ENCODE peak calls at places on chromosomes 6 and 20, in ten cellular contexts. N, E, G, L, T, W, O, F, X and R are unnamed samples.

GRCh38 chr6:111625511-111626331 is 20.0 kb upstream of the TRAF3IP2 start:
- DNase-seq in N (no peak), E (no peak), G (peak), L (no peak), T (peak), W (peak), O (no peak), F (no peak), X (no peak), R (no peak)

GRCh38 chr6:87793340-87793739 is 91.3 kb upstream of the AKIRIN2 start:
- DNase-seq in N (no peak), E (no peak), G (no peak), L (no peak), T (no peak), W (no peak), O (no peak), F (no peak), X (no peak), R (no peak)

GRCh38 chr6:2976060-2976459 is 4.7 kb upstream of the SERPINB6 start:
- DNase-seq in N (no peak), E (no peak), G (no peak), L (no peak), T (no peak), W (no peak), O (no peak), F (no peak), X (no peak), R (no peak)

GRCh38 chr20:7722564-7722963 is 217.7 kb downstream of the HAO1 start:
- DNase-seq in N (no peak), E (no peak), G (no peak), L (no peak), T (no peak), W (no peak), O (no peak), F (no peak), X (no peak), R (no peak)

GRCh38 chr20:25277941-25278521 is 30.1 kb downstream of the PYGB start:
- DNase-seq in N (no peak), E (peak), G (peak), L (peak), T (peak), W (peak), O (no peak), F (no peak), X (no peak), R (no peak)

GRCh38 chr6:33607126-33607783 is 13.9 kb upstream of the ITPR3 start:
- DNase-seq in N (no peak), E (no peak), G (no peak), L (no peak), T (no peak), W (no peak), O (no peak), F (no peak), X (no peak), R (no peak)

GRCh38 chr6:165301372-165302246 is 7.8 kb downstream of the C6orf118 start:
- DNase-seq in N (no peak), E (no peak), G (no peak), L (no peak), T (no peak), W (no peak), O (no peak), F (no peak), X (no peak), R (no peak)

GRCh38 chr20:21523398-21523868 is 9.6 kb upstream of the NKX2-2 start:
- DNase-seq in N (no peak), E (no peak), G (no peak), L (no peak), T (no peak), W (no peak), O (no peak), F (no peak), X (no peak), R (no peak)

GRCh38 chr6:45310118-45310788 is 17.9 kb upstream of the RUNX2 start:
- DNase-seq in N (no peak), E (peak), G (no peak), L (no peak), T (no peak), W (no peak), O (no peak), F (no peak), X (no peak), R (no peak)

GRCh38 chr6:68502946-68503345 is 132.1 kb upstream of the ADGRB3 start:
- DNase-seq in N (no peak), E (no peak), G (no peak), L (no peak), T (no peak), W (no peak), O (no peak), F (no peak), X (no peak), R (no peak)

GRCh38 chr6:105109955-105110650 is 69.7 kb downstream of the POPDC3 start:
- DNase-seq in N (no peak), E (no peak), G (no peak), L (no peak), T (no peak), W (no peak), O (no peak), F (no peak), X (no peak), R (no peak)

GRCh38 chr6:52333840-52334200 is 28.1 kb upstream of the PAQR8 start:
- DNase-seq in N (no peak), E (no peak), G (no peak), L (no peak), T (no peak), W (no peak), O (no peak), F (no peak), X (no peak), R (no peak)

GRCh38 chr6:21491955-21492354 is 101.6 kb upstream of the SOX4 start:
- DNase-seq in N (no peak), E (no peak), G (no peak), L (no peak), T (no peak), W (no peak), O (no peak), F (no peak), X (no peak), R (no peak)

GRCh38 chr20:24674921-24675605 is 205.6 kb downstream of the SYNDIG1 start:
- DNase-seq in N (no peak), E (no peak), G (peak), L (no peak), T (no peak), W (no peak), O (no peak), F (no peak), X (no peak), R (no peak)

GRCh38 chr6:106249658-106250057 is 75.9 kb downstream of the ATG5 start:
- DNase-seq in N (no peak), E (no peak), G (no peak), L (no peak), T (no peak), W (no peak), O (no peak), F (no peak), X (no peak), R (no peak)

GRCh38 chr6:91386204-91386603 is 799.3 kb upstream of the MAP3K7 start:
- DNase-seq in N (no peak), E (no peak), G (no peak), L (no peak), T (no peak), W (no peak), O (no peak), F (no peak), X (no peak), R (no peak)

GRCh38 chr20:8670900-8671229 is 398.0 kb upstream of the PLCB4 start:
- DNase-seq in N (no peak), E (no peak), G (no peak), L (no peak), T (no peak), W (peak), O (no peak), F (no peak), X (no peak), R (no peak)

GRCh38 chr6:32190054-32190945 is at the start of gene PBX2:
- DNase-seq in N (peak), E (peak), G (peak), L (peak), T (peak), W (peak), O (peak), F (peak), X (peak), R (peak)
- TF ChIP-seq POLR2A in N (peak), E (no peak), G (no peak), L (peak), T (peak), W (peak), O (peak), F (no peak), X (peak), R (peak)

GRCh38 chr6:39934060-39934757 is at the start of gene MOCS1:
- DNase-seq in N (peak), E (peak), G (peak), L (peak), T (peak), W (peak), O (no peak), F (peak), X (peak), R (peak)
- TF ChIP-seq POLR2A in N (peak), E (no peak), G (no peak), L (peak), T (no peak), W (peak), O (no peak), F (peak), X (peak), R (no peak)

GRCh38 chr6:73049971-73050594 is 175.2 kb downstream of the KHDC1L start:
- DNase-seq in N (no peak), E (no peak), G (no peak), L (no peak), T (no peak), W (no peak), O (no peak), F (no peak), X (no peak), R (no peak)

GRCh38 chr6:73050706-73051105 is 174.6 kb downstream of the KHDC1L start:
- DNase-seq in N (no peak), E (no peak), G (no peak), L (no peak), T (no peak), W (no peak), O (no peak), F (no peak), X (no peak), R (no peak)

GRCh38 chr6:73051147-73051546 is 174.1 kb downstream of the KHDC1L start:
- DNase-seq in N (no peak), E (no peak), G (no peak), L (no peak), T (no peak), W (no peak), O (no peak), F (no peak), X (no peak), R (no peak)

GRCh38 chr6:73058736-73059135 is 166.6 kb downstream of the KHDC1L start:
- DNase-seq in N (no peak), E (no peak), G (no peak), L (no peak), T (no peak), W (no peak), O (no peak), F (no peak), X (no peak), R (no peak)

GRCh38 chr6:73054958-73055357 is 170.3 kb downstream of the KHDC1L start:
- DNase-seq in N (no peak), E (no peak), G (no peak), L (no peak), T (no peak), W (no peak), O (no peak), F (no peak), X (no peak), R (no peak)
- TF ChIP-seq POLR2A in N (no peak), E (no peak), G (no peak), L (no peak), T (no peak), W (no peak), O (no peak), F (no peak), X (no peak), R (no peak)

GRCh38 chr6:99424761-99425646 is at the start of gene PNISR:
- DNase-seq in N (peak), E (peak), G (peak), L (peak), T (peak), W (peak), O (peak), F (peak), X (peak), R (peak)
- TF ChIP-seq POLR2A in N (peak), E (no peak), G (no peak), L (peak), T (no peak), W (peak), O (peak), F (peak), X (peak), R (no peak)

GRCh38 chr20:44394520-44395182 is 39.2 kb downstream of the HNF4A start:
- DNase-seq in N (peak), E (no peak), G (no peak), L (no peak), T (no peak), W (no peak), O (no peak), F (peak), X (peak), R (no peak)

GRCh38 chr20:44395963-44396340 is 40.5 kb downstream of the HNF4A start:
- DNase-seq in N (no peak), E (no peak), G (no peak), L (no peak), T (no peak), W (no peak), O (no peak), F (no peak), X (no peak), R (no peak)

GRCh38 chr20:44396790-44397189 is 41.3 kb downstream of the HNF4A start:
- DNase-seq in N (no peak), E (no peak), G (no peak), L (no peak), T (no peak), W (no peak), O (no peak), F (no peak), X (no peak), R (no peak)

GRCh38 chr20:44396369-44396768 is 40.9 kb downstream of the HNF4A start:
- DNase-seq in N (no peak), E (no peak), G (no peak), L (no peak), T (no peak), W (no peak), O (no peak), F (no peak), X (no peak), R (no peak)

DNA sequence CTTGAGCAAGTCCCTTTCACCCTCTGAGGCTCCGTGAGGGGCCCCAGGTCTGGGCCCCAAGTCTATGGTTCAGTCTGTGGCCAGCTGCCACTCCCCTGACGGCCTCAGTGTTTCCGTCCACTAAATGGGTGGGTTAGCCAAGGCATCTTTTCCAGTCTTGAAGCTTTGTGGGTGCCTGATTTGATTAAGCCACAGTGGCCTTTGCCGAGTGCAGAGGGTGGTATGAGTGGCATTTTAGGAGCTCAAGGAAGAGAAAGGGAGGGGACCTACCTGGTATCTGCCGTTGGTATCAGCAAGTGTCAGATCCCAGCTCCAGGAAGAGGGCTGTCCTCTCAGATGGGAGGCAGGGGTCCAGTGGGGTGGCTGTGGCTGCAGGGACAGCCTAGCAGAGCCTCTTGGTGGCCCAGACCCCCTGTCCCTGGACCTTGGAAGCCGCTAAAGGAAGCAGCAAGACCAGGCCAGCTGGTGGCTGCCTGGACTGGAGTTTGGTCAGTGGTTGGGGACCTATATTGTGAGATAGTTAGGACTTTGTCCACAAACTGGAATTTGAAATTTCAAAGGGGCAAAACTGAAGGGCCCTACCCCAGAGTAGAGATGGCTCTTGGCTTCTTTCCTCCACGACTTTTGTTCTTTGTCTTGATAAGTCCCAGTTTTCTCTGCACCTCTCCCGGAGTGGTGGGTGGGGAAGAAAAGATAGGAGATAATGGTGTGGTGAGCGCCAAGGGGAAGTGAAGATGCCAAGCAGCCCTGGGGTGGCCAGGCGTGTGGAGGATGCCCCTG is 39.9 kb downstream of the HNF4A start:
- DNase-seq in N (no peak), E (no peak), G (no peak), L (no peak), T (no peak), W (no peak), O (no peak), F (peak), X (no peak), R (no peak)
- TF ChIP-seq POLR2A in N (no peak), E (no peak), G (no peak), L (no peak), T (no peak), W (no peak), O (no peak), F (peak), X (no peak), R (no peak)

GRCh38 chr6:127341471-127342202 is 1.8 kb downstream of the ECHDC1 start:
- DNase-seq in N (no peak), E (no peak), G (no peak), L (no peak), T (no peak), W (no peak), O (no peak), F (no peak), X (no peak), R (no peak)

GRCh38 chr6:127345521-127345920 is 2.1 kb upstream of the ECHDC1 start:
- DNase-seq in N (no peak), E (no peak), G (no peak), L (no peak), T (no peak), W (no peak), O (no peak), F (no peak), X (no peak), R (no peak)

GRCh38 chr6:127343753-127344659 is 597 bp upstream of the ECHDC1 start:
- DNase-seq in N (no peak), E (no peak), G (no peak), L (no peak), T (no peak), W (no peak), O (no peak), F (peak), X (peak), R (no peak)

GRCh38 chr6:127342296-127342945 is 988 bp downstream of the ECHDC1 start:
- DNase-seq in N (no peak), E (no peak), G (no peak), L (no peak), T (no peak), W (no peak), O (no peak), F (peak), X (peak), R (no peak)

DNA sequence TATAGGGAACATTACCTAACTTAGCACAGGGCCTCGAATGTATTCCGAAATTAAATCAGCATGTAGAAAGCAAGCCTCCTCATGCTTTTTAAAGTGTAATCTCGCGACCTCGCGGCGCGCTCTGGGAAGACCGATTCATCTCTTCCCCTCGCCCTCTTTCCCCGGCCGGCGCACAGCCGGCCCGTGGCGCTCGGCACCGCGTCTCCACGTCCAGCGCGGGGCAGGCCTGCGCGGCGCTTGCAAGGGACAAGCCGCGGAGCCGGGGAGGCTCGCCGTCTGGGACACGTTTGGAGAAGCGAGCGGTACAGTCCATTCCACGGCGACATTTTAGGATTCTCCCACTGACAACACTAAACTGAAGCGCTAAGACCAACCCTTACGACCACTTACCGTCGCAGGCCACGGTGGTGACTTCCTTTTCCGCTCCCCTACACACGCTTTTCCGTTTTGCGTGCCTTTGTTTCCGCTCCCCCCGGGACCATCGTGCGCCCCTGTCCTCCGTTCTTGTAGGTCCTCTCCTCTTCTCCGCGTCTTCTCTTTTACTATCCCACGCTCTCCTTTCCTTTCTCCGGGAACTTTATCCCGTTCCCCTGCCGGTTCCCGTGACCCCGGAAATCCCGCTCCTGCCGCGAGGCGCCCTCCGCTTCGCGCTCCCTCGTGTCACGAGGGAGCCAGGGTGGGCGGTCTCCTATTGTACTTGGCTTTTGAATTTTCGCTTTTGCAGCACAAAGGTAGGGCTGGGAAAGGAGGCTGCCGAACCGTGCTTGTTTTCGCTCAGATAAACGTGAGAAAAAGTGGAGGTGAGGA is at the start of gene ECHDC1:
- DNase-seq in N (peak), E (peak), G (peak), L (peak), T (peak), W (peak), O (peak), F (peak), X (peak), R (peak)
- TF ChIP-seq POLR2A in N (peak), E (no peak), G (no peak), L (peak), T (no peak), W (peak), O (peak), F (peak), X (peak), R (no peak)

DNA sequence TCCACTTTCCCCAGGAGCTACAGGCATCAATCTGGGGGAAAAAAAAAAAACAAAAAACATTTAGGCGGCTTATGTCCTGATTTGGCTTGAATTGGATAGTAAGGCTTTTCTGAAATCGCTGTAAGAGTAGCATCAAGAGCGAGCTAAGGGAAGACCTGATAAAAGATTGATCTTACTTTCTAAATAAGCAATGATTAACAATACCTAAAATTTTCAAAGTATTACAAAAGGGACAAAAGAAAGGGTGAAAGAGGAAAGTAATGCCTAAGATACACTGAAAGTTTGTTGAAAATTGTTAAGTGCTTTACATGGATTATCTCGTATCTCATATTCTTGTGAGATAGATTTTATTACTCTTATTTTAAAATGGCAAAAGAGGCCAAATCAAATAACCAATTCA is 106.5 kb upstream of the PRSS16 start:
- DNase-seq in N (no peak), E (no peak), G (no peak), L (no peak), T (no peak), W (no peak), O (no peak), F (no peak), X (no peak), R (no peak)
- TF ChIP-seq POLR2A in N (no peak), E (no peak), G (no peak), L (no peak), T (no peak), W (no peak), O (no peak), F (no peak), X (no peak), R (no peak)

DNA sequence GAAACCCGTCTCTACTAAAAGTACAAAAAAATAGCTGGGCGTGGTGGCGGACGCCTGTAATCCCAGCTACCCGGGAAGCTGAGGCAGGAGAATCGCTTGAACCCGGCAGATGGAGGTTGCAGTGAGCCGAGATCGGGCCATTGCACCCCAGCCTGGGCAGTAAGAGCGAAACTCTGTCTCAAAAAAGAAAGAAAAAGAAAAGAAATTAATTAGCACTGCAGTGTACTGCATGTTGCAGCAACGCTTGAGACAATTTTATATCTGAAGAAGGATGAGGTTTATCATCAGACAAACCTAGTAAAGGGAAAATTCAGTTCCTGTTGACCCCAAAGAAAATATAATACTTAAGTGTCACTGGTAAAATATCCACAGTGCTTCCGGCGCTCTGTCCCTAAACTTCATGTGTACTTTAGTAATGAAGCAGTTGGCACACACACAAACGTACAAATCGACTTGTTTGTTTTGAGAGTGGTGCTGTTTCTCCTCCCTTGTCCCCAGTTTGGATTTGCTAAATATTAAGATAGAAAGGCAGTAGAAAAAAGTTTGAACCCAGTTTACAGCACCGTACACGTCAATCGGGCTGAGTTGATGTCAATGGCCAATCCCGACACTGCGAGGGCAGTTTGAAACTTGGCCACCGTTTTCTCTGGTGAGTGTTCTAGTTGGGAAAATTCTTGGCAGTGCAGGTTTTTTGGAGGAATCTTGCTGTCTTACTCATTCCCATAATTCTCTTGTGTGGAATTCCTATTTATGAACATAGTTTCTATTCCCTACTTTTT is 72.7 kb downstream of the OR2B2 start:
- DNase-seq in N (no peak), E (peak), G (no peak), L (no peak), T (peak), W (no peak), O (no peak), F (peak), X (peak), R (peak)
- TF ChIP-seq POLR2A in N (peak), E (no peak), G (no peak), L (no peak), T (no peak), W (no peak), O (no peak), F (peak), X (no peak), R (no peak)